ENCODE peak calls at places on chromosomes 16 and 17, in eight cellular contexts. D is CD8-positive, alpha-beta T cell; E is effector memory CD4-positive, alpha-beta T cell; B is MM.1S; U is sigmoid colon; O is GM23338; H is CD4-positive, CD25-positive, alpha-beta regulatory T cell; T is psoas muscle. I is an unnamed sample. For H3K36me3, the result is how much of the 10 kb centered on the place peaks cover.

GRCh38 chr16:29664133-29664912 is 1.3 kb downstream of the SPN start:
- DNase-seq in B (no peak), U (no peak), H (peak), O (no peak), E (peak), T (no peak), D (peak), I (peak)

GRCh38 chr16:83899272-83899897 is 470 bp downstream of the MLYCD start:
- DNase-seq in E (peak), B (peak), H (peak), U (peak), O (peak), D (peak), T (peak), I (peak)

GRCh38 chr17:51238253-51238887 is 21.5 kb downstream of the MBTD1 start:
- DNase-seq in O (no peak), H (no peak), E (no peak), T (no peak), D (no peak), B (no peak), U (no peak), I (no peak)

GRCh38 chr17:17708301-17708700 is 27.0 kb downstream of the RAI1 start:
- DNase-seq in E (no peak), B (no peak), D (no peak), H (no peak), O (no peak), U (no peak), T (no peak), I (no peak)

GRCh38 chr16:86303787-86304685 is 206.3 kb upstream of the FOXF1 start:
- DNase-seq in B (no peak), H (no peak), U (peak), O (peak), T (peak), D (no peak), E (no peak), I (no peak)

GRCh38 chr16:19824216-19824615 is 60.4 kb downstream of the GPRC5B start:
- DNase-seq in D (no peak), O (no peak), H (no peak), U (no peak), E (no peak), T (no peak), B (no peak), I (no peak)

GRCh38 chr16:64453643-64454042 is 668.2 kb downstream of the CDH11 start:
- DNase-seq in B (peak), O (no peak), E (no peak), D (no peak), U (no peak), T (no peak), H (no peak), I (no peak)

GRCh38 chr17:44115585-44116415 is 7.6 kb downstream of the HDAC5 start:
- DNase-seq in U (no peak), O (peak), H (no peak), B (peak), T (peak), D (no peak), E (no peak), I (no peak)

GRCh38 chr16:84499638-84500037 is 4.8 kb downstream of the MEAK7 start:
- DNase-seq in O (no peak), U (peak), E (no peak), T (no peak), H (no peak), B (no peak), D (no peak), I (no peak)

GRCh38 chr17:32116937-32117336 is 25.4 kb upstream of the RHOT1 start:
- DNase-seq in U (no peak), E (no peak), H (no peak), D (no peak), T (no peak), O (no peak), B (no peak), I (no peak)

GRCh38 chr16:13936596-13937081 is 16.7 kb downstream of the ERCC4 start:
- DNase-seq in H (no peak), B (no peak), D (no peak), U (no peak), O (no peak), E (no peak), T (peak), I (peak)

GRCh38 chr16:57578521-57579360 is 36.3 kb downstream of the ADGRG5 start:
- DNase-seq in B (no peak), E (no peak), U (no peak), D (no peak), H (no peak), T (no peak), O (no peak), I (no peak)

GRCh38 chr17:48127371-48128051 is 19.9 kb downstream of the SNX11 start:
- DNase-seq in T (no peak), B (no peak), U (no peak), E (no peak), H (no peak), D (no peak), O (no peak), I (no peak)

GRCh38 chr17:27494192-27495091 is 38.2 kb downstream of the KSR1 start:
- DNase-seq in B (no peak), T (peak), D (no peak), U (peak), H (no peak), O (peak), E (no peak), I (peak)

GRCh38 chr16:50499254-50499653 is 48.9 kb upstream of the NKD1 start:
- DNase-seq in E (no peak), O (no peak), B (no peak), D (no peak), U (no peak), H (no peak), T (no peak), I (no peak)

GRCh38 chr16:69088684-69089083 is 16.8 kb upstream of the HAS3 start:
- DNase-seq in D (no peak), O (no peak), E (no peak), B (no peak), H (no peak), T (no peak), U (no peak), I (no peak)

GRCh38 chr17:28551421-28552186 is 820 bp downstream of the UNC119 start:
- DNase-seq in U (no peak), O (no peak), H (no peak), E (no peak), D (no peak), B (no peak), T (no peak), I (no peak)

GRCh38 chr16:72798212-72798611 is 249.7 kb downstream of the ZFHX3 start:
- DNase-seq in D (no peak), E (no peak), T (no peak), H (no peak), O (no peak), B (no peak), U (no peak), I (no peak)

GRCh38 chr16:14249291-14250032 is 178.3 kb downstream of the MRTFB start:
- DNase-seq in U (no peak), B (peak), H (peak), E (peak), D (peak), O (peak), T (no peak), I (no peak)

GRCh38 chr17:27320222-27320560 is 26.3 kb downstream of the WSB1 start:
- DNase-seq in O (no peak), T (no peak), E (no peak), D (no peak), U (no peak), H (no peak), B (no peak), I (no peak)

GRCh38 chr17:62746941-62747340 is 61.2 kb downstream of the MARCHF10 start:
- DNase-seq in D (no peak), H (no peak), T (no peak), E (no peak), U (no peak), B (no peak), O (no peak), I (no peak)

GRCh38 chr16:22719945-22720344 is 94.0 kb upstream of the HS3ST2 start:
- DNase-seq in D (no peak), T (no peak), B (no peak), H (no peak), E (no peak), O (no peak), U (no peak), I (no peak)

GRCh38 chr16:78996806-78997205 is 603.7 kb downstream of the MAF start:
- DNase-seq in E (no peak), U (no peak), O (no peak), D (no peak), H (no peak), B (no peak), T (no peak), I (no peak)

GRCh38 chr16:70454221-70455034 is at the start of gene FCSK:
- DNase-seq in U (peak), D (peak), O (peak), E (peak), H (peak), B (peak), T (peak), I (peak)

GRCh38 chr17:27226611-27227234 is 67.2 kb upstream of the WSB1 start:
- DNase-seq in E (no peak), T (no peak), H (no peak), D (no peak), U (no peak), O (no peak), B (no peak), I (no peak)

GRCh38 chr17:35089846-35090193 is 26.3 kb upstream of the RFFL start:
- DNase-seq in E (no peak), D (peak), H (peak), U (no peak), B (no peak), O (peak), T (no peak), I (no peak)

DNA sequence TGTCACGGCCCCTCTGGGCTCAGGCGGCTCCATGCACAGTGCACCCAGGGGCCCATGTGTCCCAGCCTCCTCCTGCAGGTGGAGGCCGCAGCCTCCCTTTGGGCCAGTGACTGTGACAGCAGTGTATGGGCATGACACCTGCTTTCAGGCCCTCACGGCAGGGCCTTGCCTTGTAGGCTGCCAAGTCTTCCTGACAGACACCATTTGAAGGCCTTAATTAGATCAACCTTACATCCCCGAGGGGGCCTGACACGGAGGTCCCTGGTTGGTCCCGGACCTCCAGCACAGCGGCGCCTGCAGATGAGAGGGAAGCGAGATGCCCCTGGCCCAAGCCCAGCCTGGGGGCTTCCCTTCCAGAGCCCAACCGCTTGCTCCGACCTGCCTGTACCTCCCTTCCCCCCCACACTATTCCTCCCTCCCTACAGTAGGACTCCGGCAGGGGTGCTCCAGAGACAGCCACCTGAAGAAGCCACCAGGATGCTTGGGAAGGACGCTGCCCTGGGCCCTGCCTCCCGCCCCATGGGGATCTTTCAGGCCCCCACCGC is 31.9 kb downstream of the BAIAP2 start:
- DNase-seq in B (no peak), E (no peak), D (no peak), O (no peak), T (no peak), U (no peak), H (no peak), I (no peak)
- H3K27ac ChIP-seq in B (no peak), E (no peak), D (no peak), O (no peak), T (no peak), U (no peak), H (no peak), I (peak)

DNA sequence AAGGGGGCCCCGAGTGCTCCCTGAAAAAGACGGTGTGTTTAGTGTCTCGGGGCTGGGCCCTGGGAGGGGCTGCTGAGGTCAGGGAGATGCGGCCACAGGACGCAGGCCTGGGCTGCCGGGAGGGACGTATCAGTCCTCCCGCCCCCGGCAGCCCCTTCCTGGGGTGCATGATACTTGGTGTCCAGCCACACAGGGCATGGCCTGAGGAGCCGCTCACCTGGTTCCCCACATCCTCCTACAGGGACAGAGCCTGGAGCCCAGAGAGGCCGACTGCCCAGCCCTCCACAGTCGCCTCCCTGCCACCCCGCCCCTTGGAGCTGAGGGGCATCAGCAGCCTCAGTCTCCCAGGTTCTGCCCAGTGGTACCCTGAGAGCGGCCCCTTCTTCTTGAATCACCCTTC is 12.0 kb upstream of the DEF8 start:
- DNase-seq in O (no peak), D (no peak), B (no peak), H (no peak), U (no peak), T (no peak), E (no peak), I (no peak)
- H3K36me3 ChIP-seq in O (under half), D (under half), B (under half), H (under half), U (under half), T (under half), E (under half), I (under half)

GRCh38 chr16:457732-458400 is 32.4 kb downstream of the RAB11FIP3 start:
- DNase-seq in T (no peak), U (no peak), O (peak), B (no peak), H (no peak), E (no peak), D (no peak), I (no peak)
- H3K27ac ChIP-seq in T (peak), U (peak), O (peak), B (no peak), H (no peak), E (no peak), D (no peak), I (peak)

GRCh38 chr16:77820340-77820739 is 32.0 kb downstream of the VAT1L start:
- DNase-seq in D (no peak), T (no peak), H (no peak), O (no peak), E (no peak), U (no peak), B (no peak), I (no peak)

GRCh38 chr16:77823067-77823466 is 34.7 kb downstream of the VAT1L start:
- DNase-seq in E (no peak), T (no peak), U (no peak), D (no peak), B (no peak), H (no peak), O (no peak), I (no peak)

GRCh38 chr16:77825196-77825595 is 36.8 kb downstream of the VAT1L start:
- DNase-seq in B (no peak), E (no peak), T (no peak), O (no peak), D (no peak), U (no peak), H (no peak), I (no peak)

DNA sequence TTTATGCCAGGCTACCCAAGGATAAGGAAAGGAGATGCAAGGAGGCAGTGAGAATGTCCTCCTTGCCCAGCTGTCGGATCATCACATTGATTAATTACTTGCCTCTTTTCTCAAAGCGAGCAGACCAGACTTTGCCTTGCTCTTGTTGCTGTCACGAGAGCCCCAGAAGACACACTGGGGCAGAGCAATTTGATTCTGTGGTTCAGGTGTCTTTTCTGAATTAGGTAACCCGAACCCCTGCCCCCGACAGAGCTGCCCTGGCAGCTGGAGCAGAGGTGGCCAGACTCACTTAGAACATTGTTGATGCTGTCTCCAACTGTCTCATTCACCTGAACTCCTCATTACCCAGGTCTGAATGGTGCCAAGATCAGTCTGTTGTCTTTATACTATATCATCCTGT is 34.3 kb downstream of the VAT1L start:
- DNase-seq in T (no peak), U (no peak), B (no peak), O (peak), D (no peak), E (no peak), H (no peak), I (no peak)
- H3K36me3 ChIP-seq in T (under half), U (under half), B (under half), O (under half), D (under half), E (under half), H (under half), I (under half)

DNA sequence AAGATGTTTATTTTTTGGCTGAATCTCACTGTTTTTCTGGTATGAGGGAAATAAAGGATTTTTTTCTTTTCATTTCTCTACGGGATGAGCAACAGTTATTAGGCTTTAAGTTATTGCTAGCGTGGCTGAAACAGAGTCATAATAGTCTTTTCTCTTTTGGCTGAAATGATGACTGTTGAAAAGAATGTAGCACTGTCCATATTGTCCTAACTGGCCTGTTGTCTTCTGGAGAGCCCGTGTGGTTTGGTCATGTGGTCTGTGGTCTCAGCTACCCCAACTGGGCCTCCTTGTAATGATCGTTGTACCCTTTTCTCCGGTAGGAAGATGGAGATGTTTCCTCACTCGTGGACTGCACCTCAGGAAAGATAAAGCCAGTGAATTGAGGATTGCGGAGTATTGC is 36.6 kb downstream of the EPN2 start:
- DNase-seq in H (no peak), U (no peak), E (no peak), B (no peak), D (no peak), O (no peak), T (no peak), I (no peak)
- H3K27ac ChIP-seq in H (no peak), U (no peak), E (no peak), B (no peak), D (no peak), O (no peak), T (no peak), I (no peak)

GRCh38 chr17:50190278-50191069 is 11.0 kb downstream of the COL1A1 start:
- DNase-seq in D (no peak), U (no peak), E (no peak), T (no peak), B (no peak), H (no peak), O (no peak), I (no peak)

GRCh38 chr17:50192116-50192872 is 9.1 kb downstream of the COL1A1 start:
- DNase-seq in O (no peak), U (no peak), H (no peak), T (no peak), E (no peak), D (no peak), B (no peak), I (no peak)

GRCh38 chr17:50194441-50195195 is 6.8 kb downstream of the COL1A1 start:
- DNase-seq in U (no peak), O (no peak), T (no peak), D (no peak), E (no peak), B (no peak), H (no peak), I (peak)

GRCh38 chr17:50191070-50192045 is 10.1 kb downstream of the COL1A1 start:
- DNase-seq in B (no peak), O (no peak), D (no peak), E (no peak), U (no peak), T (no peak), H (no peak), I (no peak)

GRCh38 chr17:50192873-50193274 is 8.6 kb downstream of the COL1A1 start:
- DNase-seq in T (no peak), D (no peak), U (no peak), E (no peak), B (no peak), H (no peak), O (no peak), I (no peak)
- H3K36me3 ChIP-seq in T (under half), D (under half), U (half or more), E (under half), B (under half), H (under half), O (under half), I (under half)

DNA sequence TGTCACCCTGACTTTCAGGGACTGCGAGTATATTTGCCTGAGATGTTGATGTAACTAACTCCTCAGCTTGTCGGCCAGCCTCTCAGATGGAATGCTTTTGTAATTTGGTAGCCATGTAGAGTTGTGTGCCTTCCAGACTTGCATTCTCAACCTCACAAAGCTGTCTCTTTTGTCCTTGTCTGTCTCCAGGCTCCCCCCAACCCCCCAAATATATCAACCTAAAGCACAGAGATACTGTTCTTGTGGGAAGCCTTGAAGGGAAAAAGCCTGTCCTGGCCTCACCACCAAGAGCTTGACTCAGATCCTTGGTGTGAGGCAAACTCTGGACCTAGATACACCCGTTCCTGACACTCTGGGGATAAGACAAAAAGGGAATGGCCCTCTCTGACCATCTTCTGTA is 18.4 kb downstream of the SAP30BP start:
- DNase-seq in H (no peak), O (no peak), U (peak), D (no peak), B (no peak), E (no peak), T (no peak), I (no peak)
- H3K27ac ChIP-seq in H (no peak), O (no peak), U (peak), D (no peak), B (no peak), E (no peak), T (peak), I (no peak)

GRCh38 chr16:1980770-1981087 is 540 bp downstream of the NOXO1 start:
- DNase-seq in O (no peak), T (no peak), D (no peak), H (no peak), B (no peak), U (no peak), E (no peak), I (no peak)
- H3K36me3 ChIP-seq in O (under half), T (under half), D (under half), H (under half), B (under half), U (under half), E (under half), I (under half)

GRCh38 chr17:4766199-4766598 is 5.5 kb upstream of the TM4SF5 start:
- DNase-seq in O (no peak), B (no peak), H (no peak), T (no peak), E (no peak), D (no peak), U (no peak), I (no peak)
- H3K27ac ChIP-seq in O (no peak), B (no peak), H (no peak), T (no peak), E (no peak), D (no peak), U (peak), I (peak)